ENCODE peak calls at places on chromosomes 2 and 18, in eight cellular contexts. Z is NCI-H1105; N is NCI-H510A; D is naive B cell; X is activated CD4-positive, CD25-positive, alpha-beta regulatory T cell; E is left kidney; O is tibial nerve; I is amniotic epithelial cell. L is an unnamed sample.

GRCh38 chr2:133231264-133231663 is 337.0 kb downstream of the NCKAP5 start:
- DNase-seq in Z (no peak), N (no peak), X (no peak), E (no peak), D (no peak), I (peak), O (no peak), L (no peak)

GRCh38 chr2:9961014-9961413 is 9.5 kb downstream of the GRHL1 start:
- DNase-seq in E (peak), D (no peak), Z (no peak), O (no peak), I (no peak), X (no peak), N (no peak), L (no peak)

GRCh38 chr2:55049794-55050132 is 488 bp downstream of the RTN4 start:
- DNase-seq in I (no peak), N (no peak), D (no peak), Z (no peak), X (no peak), E (no peak), O (no peak), L (no peak)

GRCh38 chr2:42101641-42102605 is 54.1 kb downstream of the PKDCC start:
- DNase-seq in X (peak), D (peak), N (no peak), E (peak), O (peak), Z (no peak), I (peak), L (peak)

GRCh38 chr2:152406836-152407161 is 71.8 kb downstream of the FMNL2 start:
- DNase-seq in X (no peak), O (no peak), D (no peak), I (no peak), Z (no peak), E (no peak), N (no peak), L (no peak)

GRCh38 chr18:58174285-58174684 is 130.3 kb downstream of the NEDD4L start:
- DNase-seq in E (no peak), X (no peak), N (no peak), I (no peak), O (no peak), D (no peak), Z (no peak), L (no peak)

GRCh38 chr2:144198116-144198515 is 321.8 kb downstream of the ZEB2 start:
- DNase-seq in O (no peak), X (no peak), E (peak), D (no peak), N (no peak), Z (no peak), I (peak), L (no peak)

GRCh38 chr18:26429535-26429934 is 118.8 kb downstream of the KCTD1 start:
- DNase-seq in D (no peak), E (peak), I (peak), N (peak), O (no peak), Z (peak), X (no peak), L (no peak)

GRCh38 chr2:6823111-6823510 is 42.6 kb downstream of the CMPK2 start:
- DNase-seq in N (no peak), Z (no peak), I (peak), E (no peak), O (no peak), X (no peak), D (no peak), L (no peak)

GRCh38 chr2:231527091-231527395 is 3.2 kb downstream of the NMUR1 start:
- DNase-seq in Z (no peak), O (no peak), I (no peak), E (no peak), D (no peak), N (no peak), X (no peak), L (no peak)

GRCh38 chr2:30217644-30218361 is 13.5 kb upstream of the LBH start:
- DNase-seq in N (peak), O (no peak), D (no peak), I (no peak), Z (peak), X (no peak), E (peak), L (no peak)

GRCh38 chr2:174688079-174688478 is 76.2 kb downstream of the CHRNA1 start:
- DNase-seq in N (no peak), D (peak), I (peak), X (no peak), O (no peak), Z (no peak), E (no peak), L (no peak)

GRCh38 chr2:175049671-175050070 is 44.5 kb upstream of the CHN1 start:
- DNase-seq in O (no peak), Z (no peak), D (no peak), I (no peak), E (no peak), N (no peak), X (no peak), L (no peak)

GRCh38 chr2:203629699-203630098 is 76.7 kb upstream of the CD28 start:
- DNase-seq in O (no peak), I (no peak), E (no peak), N (no peak), Z (no peak), D (no peak), X (no peak), L (no peak)

GRCh38 chr2:96163768-96164429 is 18.7 kb upstream of the DUSP2 start:
- DNase-seq in D (peak), O (no peak), Z (no peak), X (peak), I (no peak), E (peak), N (no peak), L (peak)

GRCh38 chr2:198127627-198128026 is 323.2 kb downstream of the PLCL1 start:
- DNase-seq in D (no peak), Z (peak), X (peak), N (peak), E (peak), I (peak), O (no peak), L (peak)

GRCh38 chr2:240995041-240995960 is 3.1 kb upstream of the SNED1 start:
- DNase-seq in E (peak), N (no peak), Z (no peak), I (no peak), D (no peak), O (peak), X (no peak), L (no peak)

GRCh38 chr18:23712445-23712844 is 23.2 kb downstream of the LAMA3 start:
- DNase-seq in D (no peak), O (no peak), I (no peak), X (no peak), Z (no peak), N (no peak), E (peak), L (no peak)

GRCh38 chr2:15058015-15058414 is 425.5 kb downstream of the LRATD1 start:
- DNase-seq in D (no peak), O (no peak), X (no peak), E (no peak), I (no peak), N (no peak), Z (no peak), L (peak)

GRCh38 chr2:26034597-26035067 is 748 bp downstream of the RAB10 start:
- DNase-seq in E (peak), N (no peak), Z (no peak), D (no peak), X (no peak), I (no peak), O (no peak), L (no peak)

GRCh38 chr2:152421521-152422367 is 86.8 kb downstream of the FMNL2 start:
- DNase-seq in O (no peak), E (peak), X (no peak), D (no peak), Z (no peak), I (peak), N (no peak), L (no peak)

GRCh38 chr2:97966545-97967215 is 29.1 kb downstream of the TMEM131 start:
- DNase-seq in N (no peak), O (no peak), E (no peak), D (no peak), Z (no peak), I (peak), X (no peak), L (peak)

GRCh38 chr18:63518178-63519012 is 23.8 kb upstream of the SERPINB12 start:
- DNase-seq in O (no peak), D (peak), X (peak), I (peak), E (peak), Z (peak), N (peak), L (peak)

GRCh38 chr2:225466891-225467604 is 67.5 kb downstream of the NYAP2 start:
- DNase-seq in I (no peak), N (no peak), E (no peak), Z (no peak), D (no peak), O (no peak), X (no peak), L (no peak)

GRCh38 chr2:24577481-24577880 is 86.4 kb downstream of the NCOA1 start:
- DNase-seq in I (peak), D (no peak), O (no peak), X (no peak), N (no peak), Z (no peak), E (no peak), L (no peak)

GRCh38 chr2:149258531-149258930 is 71.9 kb upstream of the LYPD6 start:
- DNase-seq in E (no peak), X (no peak), I (peak), N (no peak), Z (peak), O (no peak), D (no peak), L (no peak)

GRCh38 chr2:9423922-9424272 is 443 bp downstream of the CPSF3 start:
- DNase-seq in X (no peak), N (no peak), D (no peak), O (no peak), I (no peak), Z (peak), E (no peak), L (no peak)

GRCh38 chr2:206836722-206837121 is 71.3 kb downstream of the FASTKD2 start:
- DNase-seq in D (no peak), O (no peak), Z (no peak), X (no peak), N (no peak), I (peak), E (no peak), L (no peak)

GRCh38 chr2:231191896-231192872 is 6.2 kb upstream of the ARMC9 start:
- DNase-seq in E (peak), X (no peak), Z (no peak), O (peak), D (no peak), I (peak), N (peak), L (no peak)

L was measured in T-helper 1 cell.